ENCODE peak calls at places on chromosomes 5 and 9, in five cellular contexts. G is stomach, H is lower lobe of right lung, B is A549, V is heart left ventricle. C is an unnamed sample.
A peak's percentile ranks its signal among the peaks of the same experiment; 100 is the strongest.

GRCh38 chr5:103473725-103474124 is 88.9 kb downstream of the NUDT12 start:
- DNase-seq in V (no peak), B (no peak), H (no peak), G (no peak), C (no peak)

GRCh38 chr5:73112359-73112758 is 8.0 kb upstream of the TMEM171 start:
- DNase-seq in V (no peak), G (no peak), B (no peak), H (no peak), C (no peak)

GRCh38 chr5:107329850-107330249 is 340.9 kb downstream of the EFNA5 start:
- DNase-seq in H (no peak), G (no peak), B (no peak), V (no peak), C (no peak)

GRCh38 chr9:112248722-112249121 is 73.6 kb upstream of the SUSD1 start:
- DNase-seq in G (no peak), B (no peak), H (no peak), V (no peak), C (no peak)

GRCh38 chr9:137918331-137919094 is 40.9 kb downstream of the CACNA1B start:
- DNase-seq in G (no peak), H (no peak), B (no peak), V (no peak), C (no peak)

GRCh38 chr9:79977510-79978197 is 405.9 kb downstream of the TLE4 start:
- DNase-seq in H (no peak), V (no peak), B (no peak), G (no peak), C (no peak)

GRCh38 chr5:160905285-160905684 is 53.3 kb upstream of the ATP10B start:
- DNase-seq in H (no peak), G (no peak), V (no peak), B (no peak), C (no peak)

GRCh38 chr9:84998639-84999038 is 329.1 kb downstream of the NTRK2 start:
- DNase-seq in B (no peak), V (no peak), G (no peak), H (no peak), C (no peak)

GRCh38 chr9:112783551-112783954 is 33.0 kb downstream of the SNX30 start:
- DNase-seq in B (no peak), H (no peak), G (no peak), V (no peak), C (no peak)

GRCh38 chr9:127950513-127951210 is 13.0 kb upstream of the DPM2 start:
- DNase-seq in H (no peak), V (peak; percentile 75), B (no peak), G (no peak), C (no peak)

GRCh38 chr5:78514427-78515345 is 133.9 kb downstream of the LHFPL2 start:
- DNase-seq in G (no peak), H (no peak), V (no peak), B (no peak), C (no peak)

GRCh38 chr5:10306806-10307205 is 896 bp downstream of the CMBL start:
- DNase-seq in H (no peak), B (no peak), V (no peak), G (no peak), C (no peak)

GRCh38 chr5:153559926-153560325 is 69.5 kb downstream of the GRIA1 start:
- DNase-seq in G (no peak), H (no peak), B (no peak), V (no peak), C (no peak)

GRCh38 chr5:2684606-2685005 is 66.9 kb downstream of the IRX2 start:
- DNase-seq in G (no peak), H (no peak), V (no peak), B (no peak), C (no peak)

DNA sequence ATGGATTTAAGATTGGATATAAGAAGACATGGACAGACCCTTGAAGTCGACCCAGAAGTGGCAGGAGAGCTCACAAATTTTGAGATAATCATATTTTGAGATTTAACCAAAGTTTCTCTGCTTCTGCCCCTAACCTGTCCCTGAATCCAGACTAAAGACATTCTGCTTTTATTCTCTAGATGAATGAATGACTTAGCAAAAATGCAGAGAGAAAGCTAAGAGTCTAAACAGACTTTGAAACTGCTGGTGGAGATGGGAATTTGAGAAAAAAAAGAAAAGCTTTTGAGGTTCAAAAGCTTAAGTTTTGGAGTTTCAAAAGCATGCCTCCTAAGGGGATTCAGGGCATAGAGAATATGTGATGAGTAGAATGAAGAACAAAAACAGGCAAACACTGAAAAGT is 85.2 kb upstream of the KLF9 start:
- DNase-seq in G (no peak), V (no peak), H (no peak), B (no peak), C (no peak)
- H3K4me3 ChIP-seq in G (no peak overlapping the region), V (no peak overlapping the region), H (no peak overlapping the region), B (no peak overlapping the region), C (no peak overlapping the region)

GRCh38 chr9:6106576-6107339 is 91.3 kb upstream of the RANBP6 start:
- DNase-seq in H (no peak), B (peak; percentile 54), G (no peak), V (peak; percentile 35), C (peak; percentile 5)
- TF ChIP-seq CTCF in H (peak; percentile 32), B (peak; percentile 41), G (peak; percentile 33), V (peak; percentile 60), C (peak; percentile 31)

GRCh38 chr5:179118338-179118737 is 58.2 kb downstream of the ZNF354C start:
- DNase-seq in V (no peak), B (no peak), H (no peak), G (no peak), C (no peak)

GRCh38 chr5:179113945-179114641 is 53.9 kb downstream of the ZNF354C start:
- DNase-seq in B (no peak), V (no peak), G (peak; percentile 14), H (no peak), C (no peak)

GRCh38 chr5:179114756-179115155 is 54.6 kb downstream of the ZNF354C start:
- DNase-seq in V (no peak), H (no peak), B (no peak), G (peak; percentile 18), C (no peak)

GRCh38 chr5:179115307-179115706 is 55.1 kb downstream of the ZNF354C start:
- DNase-seq in V (no peak), H (peak; percentile 10), G (peak; percentile 7), B (no peak), C (no peak)

GRCh38 chr5:179115845-179116524 is 55.8 kb downstream of the ZNF354C start:
- DNase-seq in V (no peak), B (no peak), H (peak; percentile 11), G (peak; percentile 19), C (no peak)
- H3K9me3 ChIP-seq in V (peaks cover 46% of the 10 kb centered on the region), B (peaks cover 19% of the 10 kb centered on the region), H (peaks cover 31% of the 10 kb centered on the region), G (peaks cover 64% of the 10 kb centered on the region), C (peaks cover 85% of the 10 kb centered on the region)

GRCh38 chr9:92642599-92642998 is 27.3 kb downstream of the IPPK start:
- DNase-seq in G (peak; percentile 9), H (no peak), V (no peak), B (no peak), C (no peak)

GRCh38 chr9:92640398-92641091 is 29.4 kb downstream of the IPPK start:
- DNase-seq in H (peak; percentile 37), V (no peak), G (peak; percentile 10), B (no peak), C (no peak)

GRCh38 chr9:92639791-92640271 is 30.1 kb downstream of the IPPK start:
- DNase-seq in G (peak; percentile 14), B (no peak), H (peak; percentile 22), V (no peak), C (no peak)

GRCh38 chr9:92642041-92642451 is 27.9 kb downstream of the IPPK start:
- DNase-seq in G (peak; percentile 16), V (no peak), B (no peak), H (peak; percentile 28), C (no peak)

GRCh38 chr9:92641092-92641809 is 28.7 kb downstream of the IPPK start:
- DNase-seq in B (no peak), V (no peak), H (peak; percentile 30), G (peak; percentile 13), C (no peak)
- H3K4me3 ChIP-seq in B (no peak overlapping the region), V (no peak overlapping the region), H (no peak overlapping the region), G (no peak overlapping the region), C (no peak overlapping the region)

GRCh38 chr9:22815246-22815645 is 368.6 kb downstream of the DMRTA1 start:
- DNase-seq in G (no peak), B (no peak), H (no peak), V (no peak), C (no peak)

GRCh38 chr9:22809371-22809770 is 362.7 kb downstream of the DMRTA1 start:
- DNase-seq in V (no peak), B (no peak), H (no peak), G (no peak), C (no peak)

GRCh38 chr9:22817181-22817580 is 370.6 kb downstream of the DMRTA1 start:
- DNase-seq in V (no peak), B (no peak), H (no peak), G (no peak), C (no peak)

GRCh38 chr9:22808876-22809275 is 362.3 kb downstream of the DMRTA1 start:
- DNase-seq in H (no peak), V (no peak), B (no peak), G (no peak), C (no peak)

GRCh38 chr9:22813520-22813919 is 366.9 kb downstream of the DMRTA1 start:
- DNase-seq in H (no peak), V (no peak), B (peak; percentile 18), G (no peak), C (no peak)
- TF ChIP-seq CTCF in H (no peak), V (no peak), B (no peak), G (no peak), C (no peak)

GRCh38 chr9:11135856-11136255 is 523.1 kb upstream of the PTPRD start:
- DNase-seq in V (no peak), H (no peak), G (no peak), B (no peak), C (no peak)

GRCh38 chr9:11142965-11143738 is 530.4 kb upstream of the PTPRD start:
- DNase-seq in H (no peak), V (no peak), B (no peak), G (no peak), C (no peak)

GRCh38 chr9:11144750-11145149 is 531.9 kb upstream of the PTPRD start:
- DNase-seq in H (no peak), G (no peak), B (no peak), V (no peak), C (no peak)

GRCh38 chr9:11141357-11141756 is 528.6 kb upstream of the PTPRD start:
- DNase-seq in G (no peak), B (no peak), H (no peak), V (no peak), C (no peak)
- H3K9me3 ChIP-seq in G (no peaks in the 10 kb centered on the region), B (no peaks in the 10 kb centered on the region), H (no peaks in the 10 kb centered on the region), V (no peaks in the 10 kb centered on the region), C (no peaks in the 10 kb centered on the region)

C was measured in tibial nerve.